ENCODE peak calls at places on chromosome 21, in four cellular contexts. W, L, X and T are unnamed samples.
A peak's percentile ranks its signal among the peaks of the same experiment; 100 is the strongest.

GRCh38 chr21:40707271-40707670 is 139.7 kb downstream of the DSCAM start:
- DNase-seq in L (no peak), X (no peak), W (no peak), T (no peak)

GRCh38 chr21:17370750-17371325 is 142.0 kb upstream of the CXADR start:
- DNase-seq in W (no peak), L (peak; percentile 6), X (no peak), T (no peak)

GRCh38 chr21:31482460-31482859 is 138.4 kb upstream of the TIAM1 start:
- DNase-seq in W (no peak), X (no peak), L (no peak), T (peak; percentile 29)

GRCh38 chr21:37276377-37276776 is 9.2 kb upstream of the VPS26C start:
- DNase-seq in W (no peak), X (no peak), L (no peak), T (no peak)

GRCh38 chr21:22374218-22374969 is 1376.2 kb downstream of the NCAM2 start:
- DNase-seq in X (no peak), L (no peak), W (no peak), T (no peak)

GRCh38 chr21:21051109-21052055 is 53.2 kb downstream of the NCAM2 start:
- DNase-seq in L (no peak), X (no peak), W (no peak), T (no peak)

GRCh38 chr21:29290245-29290644 is 8.5 kb upstream of the BACH1 start:
- DNase-seq in L (no peak), X (no peak), W (no peak), T (no peak)

GRCh38 chr21:39924577-39925308 is 57.5 kb downstream of the PCP4 start:
- DNase-seq in L (no peak), W (no peak), X (no peak), T (peak; percentile 42)

GRCh38 chr21:29248124-29248523 is 50.6 kb upstream of the BACH1 start:
- DNase-seq in W (no peak), X (no peak), L (peak; percentile 67), T (no peak)

GRCh38 chr21:41933259-41934079 is 20.3 kb downstream of the C2CD2 start:
- DNase-seq in W (no peak), L (peak; percentile 80), X (peak; percentile 48), T (no peak)
- H3K9ac ChIP-seq in W (peak overlapping the region; percentile 55), L (peak overlapping the region; percentile 78), X (no peak overlapping the region), T (no peak overlapping the region)

GRCh38 chr21:38660333-38661295 is 145.1 kb upstream of the ETS2 start:
- DNase-seq in W (no peak), L (peak; percentile 48), X (peak; percentile 55), T (no peak)
- H3K4me2 ChIP-seq in W (no peak overlapping the region), L (peak overlapping the region; percentile 83), X (peak overlapping the region; percentile 63), T (no peak overlapping the region)

DNA sequence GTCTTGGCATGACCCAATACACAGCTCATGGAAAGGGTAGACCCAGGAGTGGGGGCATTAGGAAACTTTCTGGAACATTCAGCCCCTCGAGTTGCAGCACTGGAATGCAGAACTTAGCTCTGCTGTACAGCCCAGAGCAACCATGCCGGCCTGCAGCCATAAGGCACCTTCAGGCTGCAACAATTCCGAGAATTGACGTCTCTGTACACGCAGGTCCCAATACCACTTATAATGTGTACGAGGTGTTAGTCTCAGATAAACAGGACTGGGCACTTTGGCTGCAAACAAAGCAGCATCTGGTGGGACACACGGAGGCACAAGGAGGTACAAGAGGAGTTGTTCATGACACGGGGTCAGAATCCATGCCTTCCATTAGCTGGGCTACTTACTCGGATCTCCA is 7.9 kb downstream of the CBR1 start:
- DNase-seq in W (no peak), X (no peak), L (no peak), T (no peak)
- H2AFZ ChIP-seq in W (no peak overlapping the region), X (no peak overlapping the region), L (no peak overlapping the region), T (no peak overlapping the region)

GRCh38 chr21:33212159-33212851 is 17.4 kb upstream of the IFNAR2 start:
- DNase-seq in W (no peak), X (no peak), L (peak; percentile 53), T (no peak)

GRCh38 chr21:33214056-33214455 is 15.7 kb upstream of the IFNAR2 start:
- DNase-seq in L (no peak), X (no peak), W (no peak), T (no peak)

GRCh38 chr21:33208534-33208933 is 21.2 kb upstream of the IFNAR2 start:
- DNase-seq in W (no peak), X (no peak), L (no peak), T (no peak)

GRCh38 chr21:33211305-33211704 is 18.4 kb upstream of the IFNAR2 start:
- DNase-seq in X (no peak), W (no peak), L (no peak), T (no peak)

GRCh38 chr21:33211732-33212131 is 18.0 kb upstream of the IFNAR2 start:
- DNase-seq in L (no peak), W (no peak), X (no peak), T (no peak)
- H3K9ac ChIP-seq in L (no peak overlapping the region), W (no peak overlapping the region), X (no peak overlapping the region), T (no peak overlapping the region)

DNA sequence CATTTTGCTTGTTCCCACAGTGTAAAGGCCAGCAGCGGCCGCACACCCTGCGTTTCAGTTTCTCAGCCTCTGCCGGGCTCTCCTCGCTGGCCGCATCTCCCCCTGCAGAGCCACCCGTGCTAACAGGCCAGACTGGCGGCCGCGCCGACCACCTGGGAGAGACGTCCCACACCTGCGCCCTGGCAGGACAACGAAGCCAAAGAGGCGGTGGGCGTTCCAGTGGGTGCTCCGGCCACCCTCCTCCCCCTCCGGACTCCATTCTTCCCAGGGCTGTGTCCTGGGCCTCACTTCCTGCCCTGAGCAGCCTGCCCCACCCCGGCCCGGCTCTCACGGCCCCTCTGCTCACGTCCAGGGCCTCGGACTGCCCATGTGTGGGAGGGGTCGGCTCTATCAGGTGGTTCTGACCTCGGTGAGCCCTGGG is 31.9 kb upstream of the SLC19A1 start:
- DNase-seq in W (no peak), L (no peak), X (peak; percentile 40), T (no peak)
- H3K4me2 ChIP-seq in W (no peak overlapping the region), L (no peak overlapping the region), X (no peak overlapping the region), T (no peak overlapping the region)

GRCh38 chr21:38743772-38744529 is 61.8 kb upstream of the ETS2 start:
- DNase-seq in X (no peak), W (no peak), L (no peak), T (no peak)
- H2AFZ ChIP-seq in X (no peak overlapping the region), W (no peak overlapping the region), L (no peak overlapping the region), T (no peak overlapping the region)

DNA sequence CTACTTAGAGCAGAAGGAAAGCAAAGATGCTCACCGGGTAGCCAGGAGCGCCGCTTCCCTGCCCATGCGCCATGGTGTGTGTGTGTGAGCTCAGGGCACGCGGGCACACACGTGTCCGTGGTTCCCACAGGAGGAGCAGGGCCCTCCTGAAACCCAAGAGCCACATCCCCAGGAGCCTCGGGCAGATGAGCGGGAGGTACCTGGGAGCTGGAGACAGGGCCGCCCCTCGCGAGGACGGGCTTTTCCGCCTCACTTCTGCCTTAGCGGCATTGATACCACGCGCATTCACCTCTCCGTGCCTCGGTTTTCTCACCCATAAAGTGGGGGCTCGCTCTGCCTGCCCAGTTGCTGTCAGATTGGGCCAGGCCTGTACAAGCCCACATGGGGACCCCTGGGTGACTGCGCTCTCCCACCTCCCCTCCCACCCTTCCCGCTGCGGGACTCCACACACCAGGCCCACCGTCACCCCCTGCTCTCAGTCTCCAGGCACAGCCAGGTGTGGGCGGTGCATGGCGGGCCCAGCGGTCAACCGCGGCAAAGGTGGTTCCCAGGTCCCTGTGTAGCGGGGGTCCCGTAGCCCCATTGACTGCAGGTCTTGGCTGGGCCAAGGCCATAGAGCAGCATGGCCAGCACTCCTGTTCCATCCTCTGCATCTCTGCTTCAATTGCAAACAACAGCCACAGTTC is 66.3 kb downstream of the SIK1 start:
- DNase-seq in W (no peak), L (no peak), X (no peak), T (no peak)
- H3K9ac ChIP-seq in W (no peak overlapping the region), L (peak overlapping the region; percentile 85), X (no peak overlapping the region), T (peak overlapping the region; percentile 75)